ENCODE peak calls at places on chromosomes 1 and 21, in six cellular contexts. W is IMR-90, D is H1, O is neuronal stem cell, X is mesendoderm, B is mesenchymal stem cell. L is an unnamed sample.

GRCh38 chr1:211675230-211676105 is at the start of gene NEK2:
- DNase-seq in B (peak), O (peak), W (peak), X (peak), D (peak), L (peak)

GRCh38 chr1:11657654-11658053 is 3.0 kb downstream of the FBXO44 start:
- DNase-seq in D (no peak), B (no peak), W (no peak), X (no peak), O (no peak), L (no peak)

GRCh38 chr1:86913399-86913895 is 479 bp downstream of the SELENOF start:
- DNase-seq in D (no peak), O (no peak), X (no peak), W (peak), B (peak), L (no peak)

GRCh38 chr1:47687618-47687940 is 249.7 kb downstream of the FOXD2 start:
- DNase-seq in B (no peak), W (no peak), D (no peak), X (peak), O (no peak), L (peak)

GRCh38 chr1:42282867-42283583 is 52.0 kb downstream of the FOXJ3 start:
- DNase-seq in B (no peak), W (peak), X (no peak), O (no peak), D (no peak), L (no peak)

GRCh38 chr1:15440357-15440756 is 2.1 kb downstream of the CTRC start:
- DNase-seq in D (no peak), W (no peak), X (no peak), B (no peak), O (no peak), L (no peak)

GRCh38 chr1:9075023-9075422 is 5.6 kb upstream of the SLC2A5 start:
- DNase-seq in X (no peak), O (no peak), D (no peak), W (no peak), B (peak), L (no peak)

GRCh38 chr1:230308039-230308438 is 118.1 kb downstream of the PGBD5 start:
- DNase-seq in W (peak), B (peak), D (no peak), O (no peak), X (no peak), L (no peak)

GRCh38 chr1:96538001-96538649 is 183.5 kb upstream of the PTBP2 start:
- DNase-seq in X (peak), W (peak), B (peak), D (no peak), O (no peak), L (peak)

GRCh38 chr1:72399807-72400206 is 117.5 kb upstream of the NEGR1 start:
- DNase-seq in X (no peak), B (no peak), W (no peak), O (no peak), D (no peak), L (no peak)

GRCh38 chr1:151720190-151720953 is 950 bp upstream of the RIIAD1 start:
- DNase-seq in D (no peak), O (no peak), X (no peak), W (peak), B (peak), L (no peak)

GRCh38 chr1:230459463-230459862 is 33.3 kb upstream of the PGBD5 start:
- DNase-seq in D (no peak), O (peak), W (peak), X (no peak), B (peak), L (no peak)

GRCh38 chr1:162822391-162823200 is 32.1 kb downstream of the HSD17B7 start:
- DNase-seq in D (peak), O (peak), W (no peak), B (peak), X (peak), L (peak)

GRCh38 chr1:189563784-189564183 is 913.9 kb downstream of the BRINP3 start:
- DNase-seq in W (no peak), X (no peak), O (no peak), B (no peak), D (no peak), L (no peak)

GRCh38 chr1:202416641-202417040 is 68.1 kb downstream of the PPP1R12B start:
- DNase-seq in D (no peak), X (no peak), B (no peak), O (no peak), W (peak), L (no peak)

GRCh38 chr1:233518344-233518743 is 95.6 kb upstream of the KCNK1 start:
- DNase-seq in O (peak), X (peak), D (peak), B (peak), W (no peak), L (peak)

GRCh38 chr21:31158789-31159581 is 120.7 kb upstream of the KRTAP19-8 start:
- DNase-seq in D (no peak), B (peak), X (peak), W (peak), O (no peak), L (no peak)

GRCh38 chr1:16046865-16047264 is 3.3 kb downstream of the CLCNKB start:
- DNase-seq in O (no peak), W (no peak), B (peak), X (no peak), D (no peak), L (no peak)

GRCh38 chr1:170531758-170532657 is at the start of gene GORAB:
- DNase-seq in B (peak), W (peak), O (peak), X (peak), D (peak), L (peak)

GRCh38 chr1:25369241-25369640 is 31.1 kb downstream of the TMEM50A start:
- DNase-seq in X (no peak), W (no peak), B (no peak), D (no peak), O (no peak), L (no peak)

GRCh38 chr1:63982201-63982600 is 208.4 kb downstream of the ROR1 start:
- DNase-seq in B (no peak), X (no peak), D (no peak), O (no peak), W (no peak), L (no peak)

GRCh38 chr1:228210076-228210651 is 2.3 kb downstream of the OBSCN start:
- DNase-seq in W (no peak), D (no peak), B (peak), O (no peak), X (no peak), L (no peak)

GRCh38 chr1:112114540-112114939 is 125.1 kb upstream of the KCND3 start:
- DNase-seq in O (no peak), W (no peak), B (no peak), D (no peak), X (peak), L (peak)

GRCh38 chr1:61142726-61143500 is 60.6 kb downstream of the NFIA start:
- DNase-seq in X (no peak), O (no peak), D (no peak), W (no peak), B (no peak), L (no peak)

DNA sequence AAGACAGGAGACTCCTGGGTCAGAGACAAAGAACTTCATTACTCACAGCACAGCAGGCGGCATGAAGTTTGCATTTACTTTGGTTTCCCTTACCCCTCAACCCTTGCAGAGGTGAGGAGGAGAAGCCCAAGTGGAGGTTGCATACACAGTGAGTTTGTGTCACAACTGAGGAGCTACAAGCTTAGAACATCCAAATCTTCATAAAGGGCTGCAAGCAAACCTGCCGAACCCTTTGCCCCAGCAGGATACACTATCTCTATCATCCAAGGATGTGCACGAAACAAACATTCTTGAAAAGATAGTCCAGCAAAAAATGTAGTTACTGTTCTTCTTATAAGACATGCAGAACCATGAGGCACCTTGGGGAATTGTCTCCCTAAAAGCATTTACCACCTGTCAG is 493.5 kb downstream of the SETD4 start:
- DNase-seq in X (no peak), D (no peak), O (no peak), W (no peak), B (no peak), L (no peak)
- H2BK15ac ChIP-seq in X (no peak), D (no peak), O (no peak), W (no peak), B (no peak), L (no peak)

DNA sequence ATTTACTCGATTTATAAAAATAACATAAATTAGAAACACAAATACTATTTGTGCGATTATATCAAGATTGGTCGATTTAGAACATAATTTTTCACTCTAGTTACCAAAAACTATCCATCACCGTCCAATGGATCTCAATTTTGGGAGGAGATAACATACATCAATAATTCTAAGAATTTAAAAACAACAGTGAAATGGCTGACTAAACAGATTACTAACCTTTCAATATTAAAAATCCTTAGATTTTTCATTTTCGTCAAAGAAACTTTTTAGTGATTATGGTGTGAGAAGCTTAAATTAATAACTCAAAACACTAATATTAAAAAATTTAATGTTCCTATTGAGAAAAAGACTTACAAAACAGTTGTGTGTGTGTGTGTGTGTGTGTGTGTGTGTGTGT is 75.1 kb upstream of the RBM34 start:
- DNase-seq in D (no peak), W (no peak), X (no peak), B (no peak), O (no peak), L (no peak)
- H2BK15ac ChIP-seq in D (no peak), W (no peak), X (no peak), B (no peak), O (no peak), L (no peak)

GRCh38 chr21:40704141-40704540 is 142.8 kb downstream of the DSCAM start:
- DNase-seq in W (no peak), X (no peak), D (no peak), B (no peak), O (no peak), L (no peak)
- H2BK15ac ChIP-seq in W (no peak), X (no peak), D (no peak), B (no peak), O (no peak), L (no peak)

DNA sequence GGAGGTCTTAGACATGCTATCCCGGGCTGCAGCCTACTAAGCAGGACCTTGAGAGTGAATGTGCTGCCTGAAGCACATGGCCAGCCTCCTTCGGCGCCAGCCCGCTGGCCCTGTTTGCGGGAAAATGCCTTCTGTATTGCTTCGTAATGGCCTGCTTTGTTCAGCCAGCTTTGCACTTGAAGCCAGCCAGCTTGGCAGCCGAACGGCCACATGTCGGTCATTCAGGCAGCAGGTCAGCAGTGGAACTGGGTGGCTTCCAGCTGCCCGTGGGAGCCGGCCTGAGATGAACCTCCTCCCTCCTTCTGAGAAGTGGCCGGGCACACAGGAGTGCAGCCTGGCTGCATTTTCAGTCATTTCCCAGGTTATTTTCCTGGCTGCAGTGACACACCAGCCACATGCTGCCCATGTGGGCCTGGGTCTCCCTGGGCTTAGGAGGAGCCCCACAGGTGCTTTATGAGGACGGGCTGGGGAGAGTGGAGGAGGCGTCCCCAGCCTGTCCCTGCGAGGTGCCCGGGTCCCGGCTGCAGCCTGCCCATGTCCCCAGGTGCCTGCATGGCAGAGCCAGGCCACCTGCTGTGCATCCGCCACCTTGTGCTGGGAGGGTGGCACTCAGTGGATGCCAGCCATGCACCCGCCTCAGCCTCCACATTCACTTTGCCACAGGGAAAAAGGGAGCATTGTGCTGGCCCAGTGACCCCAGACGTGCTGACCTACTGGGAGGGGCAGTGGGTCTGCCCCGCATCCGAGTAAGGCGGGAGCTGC is 103.5 kb downstream of the SIK1 start:
- DNase-seq in O (no peak), D (no peak), W (no peak), B (no peak), X (no peak), L (no peak)
- H2BK15ac ChIP-seq in O (peak), D (peak), W (no peak), B (peak), X (no peak), L (no peak)

GRCh38 chr1:50126962-50127715 is 18.4 kb downstream of the ELAVL4 start:
- DNase-seq in D (no peak), B (no peak), O (no peak), W (no peak), X (peak), L (no peak)

GRCh38 chr1:50123071-50123470 is 14.4 kb downstream of the ELAVL4 start:
- DNase-seq in X (no peak), O (no peak), B (no peak), D (no peak), W (no peak), L (no peak)
- H2BK15ac ChIP-seq in X (no peak), O (no peak), B (no peak), D (no peak), W (no peak), L (no peak)

GRCh38 chr21:28805885-28806284 is 186.8 kb downstream of the LTN1 start:
- DNase-seq in B (peak), W (peak), O (no peak), D (no peak), X (no peak), L (no peak)
- H2BK15ac ChIP-seq in B (no peak), W (no peak), O (no peak), D (no peak), X (no peak), L (no peak)

GRCh38 chr1:93598861-93599439 is 82.7 kb downstream of the BCAR3 start:
- DNase-seq in B (no peak), O (no peak), W (no peak), D (no peak), X (no peak), L (no peak)

GRCh38 chr1:93599479-93599878 is 82.2 kb downstream of the BCAR3 start:
- DNase-seq in D (no peak), B (no peak), W (no peak), O (no peak), X (no peak), L (no peak)

GRCh38 chr1:93596329-93597089 is 85.1 kb downstream of the BCAR3 start:
- DNase-seq in D (no peak), X (no peak), O (no peak), W (no peak), B (no peak), L (no peak)

GRCh38 chr1:93598396-93598795 is 83.2 kb downstream of the BCAR3 start:
- DNase-seq in D (no peak), O (no peak), W (no peak), X (no peak), B (no peak), L (no peak)

GRCh38 chr1:93597697-93598096 is 83.9 kb downstream of the BCAR3 start:
- DNase-seq in W (no peak), X (no peak), B (no peak), D (no peak), O (no peak), L (no peak)
- H2BK15ac ChIP-seq in W (no peak), X (no peak), B (no peak), D (no peak), O (no peak), L (no peak)

GRCh38 chr21:18411565-18411964 is 8.0 kb upstream of the TMPRSS15 start:
- DNase-seq in O (peak), X (no peak), B (no peak), W (no peak), D (no peak), L (no peak)

GRCh38 chr21:18403685-18404084 is at the start of gene TMPRSS15:
- DNase-seq in B (no peak), O (no peak), X (no peak), D (no peak), W (no peak), L (no peak)

DNA sequence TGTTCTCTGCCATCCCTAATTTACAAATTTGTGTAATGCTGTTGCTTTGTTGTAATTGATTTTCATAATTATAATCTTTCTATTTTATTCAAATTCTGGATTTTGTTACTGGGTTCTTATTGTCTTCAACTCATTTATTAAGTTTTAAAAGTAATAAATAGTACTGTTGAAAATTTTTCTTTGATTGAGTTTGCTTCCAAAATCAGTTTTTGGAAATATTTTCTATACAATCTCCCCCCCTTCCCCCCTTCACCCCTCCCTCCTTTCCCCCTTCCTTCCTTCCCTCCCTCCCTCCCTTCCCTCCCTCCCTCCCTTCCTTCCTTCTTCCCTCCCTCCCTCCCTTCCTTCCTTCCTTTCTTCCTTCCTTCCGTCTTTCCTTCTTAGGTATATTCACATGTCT is 6.0 kb upstream of the TMPRSS15 start:
- DNase-seq in W (no peak), D (no peak), O (no peak), B (no peak), X (no peak), L (no peak)
- H2BK15ac ChIP-seq in W (no peak), D (no peak), O (no peak), B (no peak), X (no peak), L (no peak)

DNA sequence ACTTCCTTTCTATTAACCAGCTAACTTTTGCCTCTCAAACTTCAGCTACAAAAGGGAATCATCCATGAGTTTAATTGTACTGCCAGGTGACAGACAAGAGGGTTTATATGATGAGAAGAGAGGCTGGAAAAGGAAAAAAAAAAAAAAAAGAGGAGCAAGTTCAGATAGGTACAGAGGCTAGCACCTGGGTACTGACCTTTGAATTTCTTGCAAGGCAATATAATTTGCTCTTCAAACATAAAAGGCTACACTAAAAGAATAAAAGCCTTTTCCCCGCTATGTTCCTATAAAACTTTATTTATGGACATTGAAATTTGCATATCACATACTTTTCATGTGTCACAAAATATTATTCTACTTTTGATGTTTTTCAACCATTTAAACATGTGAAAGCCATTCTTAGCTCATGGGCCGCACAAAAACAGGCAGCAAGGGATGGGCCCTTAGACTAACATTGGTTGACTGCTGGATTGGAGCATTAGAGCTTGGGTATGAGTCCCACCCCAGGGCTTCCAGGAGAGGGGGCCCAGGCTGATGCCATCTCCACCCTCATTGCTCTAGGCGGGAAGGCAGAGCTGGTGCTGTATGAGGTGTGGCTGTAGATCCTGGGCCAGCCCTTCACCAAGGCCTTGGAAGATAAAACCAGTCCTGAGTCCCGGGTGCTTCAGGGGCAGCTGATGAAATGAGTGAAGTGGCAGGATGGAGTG is 44.3 kb downstream of the ATP1B1 start:
- DNase-seq in W (no peak), B (no peak), X (no peak), D (no peak), O (no peak), L (no peak)
- H2BK15ac ChIP-seq in W (no peak), B (no peak), X (no peak), D (no peak), O (no peak), L (no peak)

L was measured in H9.